ENCODE peak calls at places on chromosomes 16 and 17, in nine cellular contexts. One of them, this sample, is unnamed. For H3K36me3, the result is how much of the 10 kb centered on the place peaks cover.

GRCh38 chr16:56609463-56609921 is 1.1 kb downstream of the MT2A start:
- DNase-seq in pancreas: no peak
- DNase-seq in heart right ventricle: no peak
- DNase-seq in IMR-90: peak
- DNase-seq in lower lobe of right lung: peak
- DNase-seq in psoas muscle: peak
- DNase-seq in BJ: no peak
- DNase-seq in CD8-positive, alpha-beta T cell: peak
- DNase-seq in cardiac muscle cell: peak
- DNase-seq in this sample: no peak

GRCh38 chr17:40886090-40886489 is 1.0 kb upstream of the KRT20 start:
- DNase-seq in heart right ventricle: no peak
- DNase-seq in cardiac muscle cell: peak
- DNase-seq in CD8-positive, alpha-beta T cell: no peak
- DNase-seq in BJ: peak
- DNase-seq in psoas muscle: no peak
- DNase-seq in IMR-90: peak
- DNase-seq in pancreas: no peak
- DNase-seq in lower lobe of right lung: no peak
- DNase-seq in this sample: no peak

GRCh38 chr17:81365601-81366585 is 29.4 kb upstream of the BAHCC1 start:
- DNase-seq in BJ: no peak
- DNase-seq in lower lobe of right lung: peak
- DNase-seq in pancreas: peak
- DNase-seq in IMR-90: peak
- DNase-seq in CD8-positive, alpha-beta T cell: no peak
- DNase-seq in cardiac muscle cell: peak
- DNase-seq in psoas muscle: no peak
- DNase-seq in heart right ventricle: no peak
- DNase-seq in this sample: peak

GRCh38 chr16:19137201-19137601 is 23.4 kb downstream of the ITPRIPL2 start:
- DNase-seq in heart right ventricle: no peak
- DNase-seq in IMR-90: no peak
- DNase-seq in psoas muscle: no peak
- DNase-seq in BJ: no peak
- DNase-seq in lower lobe of right lung: no peak
- DNase-seq in CD8-positive, alpha-beta T cell: no peak
- DNase-seq in cardiac muscle cell: no peak
- DNase-seq in pancreas: no peak
- DNase-seq in this sample: no peak

GRCh38 chr16:70691223-70692129 is 5.6 kb upstream of the MTSS2 start:
- DNase-seq in heart right ventricle: peak
- DNase-seq in lower lobe of right lung: peak
- DNase-seq in BJ: peak
- DNase-seq in cardiac muscle cell: peak
- DNase-seq in IMR-90: peak
- DNase-seq in pancreas: no peak
- DNase-seq in CD8-positive, alpha-beta T cell: no peak
- DNase-seq in psoas muscle: peak
- DNase-seq in this sample: no peak

GRCh38 chr16:768428-768827 is 7.9 kb downstream of the MSLN start:
- DNase-seq in IMR-90: no peak
- DNase-seq in cardiac muscle cell: no peak
- DNase-seq in lower lobe of right lung: no peak
- DNase-seq in BJ: no peak
- DNase-seq in pancreas: no peak
- DNase-seq in psoas muscle: no peak
- DNase-seq in heart right ventricle: no peak
- DNase-seq in CD8-positive, alpha-beta T cell: no peak
- DNase-seq in this sample: no peak

GRCh38 chr17:66893382-66893781 is 58.5 kb downstream of the CACNG5 start:
- DNase-seq in pancreas: no peak
- DNase-seq in cardiac muscle cell: no peak
- DNase-seq in BJ: no peak
- DNase-seq in CD8-positive, alpha-beta T cell: no peak
- DNase-seq in heart right ventricle: no peak
- DNase-seq in psoas muscle: no peak
- DNase-seq in lower lobe of right lung: no peak
- DNase-seq in IMR-90: peak
- DNase-seq in this sample: no peak

GRCh38 chr17:37673386-37673785 is 30.1 kb upstream of the DDX52 start:
- DNase-seq in pancreas: no peak
- DNase-seq in BJ: no peak
- DNase-seq in lower lobe of right lung: no peak
- DNase-seq in CD8-positive, alpha-beta T cell: no peak
- DNase-seq in IMR-90: no peak
- DNase-seq in heart right ventricle: no peak
- DNase-seq in psoas muscle: no peak
- DNase-seq in cardiac muscle cell: no peak
- DNase-seq in this sample: no peak

GRCh38 chr16:76378020-76378419 is 100.8 kb downstream of the CNTNAP4 start:
- DNase-seq in lower lobe of right lung: no peak
- DNase-seq in BJ: no peak
- DNase-seq in IMR-90: no peak
- DNase-seq in cardiac muscle cell: no peak
- DNase-seq in psoas muscle: no peak
- DNase-seq in pancreas: no peak
- DNase-seq in CD8-positive, alpha-beta T cell: no peak
- DNase-seq in heart right ventricle: no peak
- DNase-seq in this sample: no peak

GRCh38 chr17:61149862-61150362 is 249.7 kb upstream of the TBX2 start:
- DNase-seq in IMR-90: no peak
- DNase-seq in psoas muscle: no peak
- DNase-seq in lower lobe of right lung: no peak
- DNase-seq in pancreas: no peak
- DNase-seq in heart right ventricle: no peak
- DNase-seq in CD8-positive, alpha-beta T cell: no peak
- DNase-seq in BJ: no peak
- DNase-seq in cardiac muscle cell: no peak
- DNase-seq in this sample: no peak

GRCh38 chr17:45131616-45132301 is 556 bp downstream of the PLCD3 start:
- DNase-seq in CD8-positive, alpha-beta T cell: no peak
- DNase-seq in heart right ventricle: peak
- DNase-seq in pancreas: peak
- DNase-seq in BJ: no peak
- DNase-seq in lower lobe of right lung: peak
- DNase-seq in psoas muscle: peak
- DNase-seq in IMR-90: no peak
- DNase-seq in cardiac muscle cell: peak
- DNase-seq in this sample: no peak

GRCh38 chr17:4582691-4583090 is 1.6 kb upstream of the SMTNL2 start:
- DNase-seq in psoas muscle: no peak
- DNase-seq in pancreas: no peak
- DNase-seq in CD8-positive, alpha-beta T cell: no peak
- DNase-seq in heart right ventricle: no peak
- DNase-seq in BJ: no peak
- DNase-seq in IMR-90: no peak
- DNase-seq in cardiac muscle cell: no peak
- DNase-seq in lower lobe of right lung: no peak
- DNase-seq in this sample: no peak

GRCh38 chr16:86508947-86509758 is 1.2 kb upstream of the FOXF1 start:
- DNase-seq in heart right ventricle: peak
- DNase-seq in CD8-positive, alpha-beta T cell: no peak
- DNase-seq in pancreas: peak
- DNase-seq in cardiac muscle cell: peak
- DNase-seq in lower lobe of right lung: no peak
- DNase-seq in psoas muscle: peak
- DNase-seq in BJ: no peak
- DNase-seq in IMR-90: peak
- DNase-seq in this sample: no peak

GRCh38 chr17:81931557-81932332 is 4.2 kb upstream of the MAFG start:
- DNase-seq in psoas muscle: no peak
- DNase-seq in heart right ventricle: no peak
- DNase-seq in lower lobe of right lung: no peak
- DNase-seq in CD8-positive, alpha-beta T cell: no peak
- DNase-seq in BJ: no peak
- DNase-seq in pancreas: no peak
- DNase-seq in IMR-90: no peak
- DNase-seq in cardiac muscle cell: no peak
- DNase-seq in this sample: no peak

GRCh38 chr17:71709974-71710373 is 410.8 kb upstream of the SOX9 start:
- DNase-seq in psoas muscle: no peak
- DNase-seq in cardiac muscle cell: no peak
- DNase-seq in CD8-positive, alpha-beta T cell: no peak
- DNase-seq in heart right ventricle: no peak
- DNase-seq in IMR-90: peak
- DNase-seq in BJ: peak
- DNase-seq in lower lobe of right lung: no peak
- DNase-seq in pancreas: no peak
- DNase-seq in this sample: no peak

GRCh38 chr16:46830417-46830901 is 521 bp downstream of the C16orf87 start:
- DNase-seq in CD8-positive, alpha-beta T cell: peak
- DNase-seq in lower lobe of right lung: peak
- DNase-seq in heart right ventricle: peak
- DNase-seq in cardiac muscle cell: peak
- DNase-seq in psoas muscle: peak
- DNase-seq in BJ: no peak
- DNase-seq in pancreas: peak
- DNase-seq in IMR-90: no peak
- DNase-seq in this sample: no peak

GRCh38 chr16:53511084-53511402 is 8.0 kb upstream of the AKTIP start:
- DNase-seq in IMR-90: no peak
- DNase-seq in heart right ventricle: no peak
- DNase-seq in CD8-positive, alpha-beta T cell: no peak
- DNase-seq in psoas muscle: no peak
- DNase-seq in cardiac muscle cell: no peak
- DNase-seq in lower lobe of right lung: no peak
- DNase-seq in pancreas: no peak
- DNase-seq in BJ: no peak
- DNase-seq in this sample: no peak

GRCh38 chr16:53511403-53512280 is 8.6 kb upstream of the AKTIP start:
- DNase-seq in heart right ventricle: no peak
- DNase-seq in lower lobe of right lung: no peak
- DNase-seq in psoas muscle: no peak
- DNase-seq in IMR-90: no peak
- DNase-seq in CD8-positive, alpha-beta T cell: no peak
- DNase-seq in BJ: no peak
- DNase-seq in pancreas: no peak
- DNase-seq in cardiac muscle cell: no peak
- DNase-seq in this sample: no peak

GRCh38 chr16:53509906-53510703 is 7.1 kb upstream of the AKTIP start:
- DNase-seq in CD8-positive, alpha-beta T cell: peak
- DNase-seq in psoas muscle: peak
- DNase-seq in heart right ventricle: peak
- DNase-seq in pancreas: no peak
- DNase-seq in lower lobe of right lung: peak
- DNase-seq in cardiac muscle cell: peak
- DNase-seq in IMR-90: peak
- DNase-seq in BJ: no peak
- DNase-seq in this sample: no peak

GRCh38 chr16:53507464-53508180 is 4.6 kb upstream of the AKTIP start:
- DNase-seq in BJ: no peak
- DNase-seq in psoas muscle: no peak
- DNase-seq in lower lobe of right lung: no peak
- DNase-seq in cardiac muscle cell: no peak
- DNase-seq in CD8-positive, alpha-beta T cell: no peak
- DNase-seq in IMR-90: no peak
- DNase-seq in heart right ventricle: no peak
- DNase-seq in pancreas: no peak
- DNase-seq in this sample: no peak

GRCh38 chr16:53510704-53511070 is 7.7 kb upstream of the AKTIP start:
- DNase-seq in lower lobe of right lung: no peak
- DNase-seq in cardiac muscle cell: no peak
- DNase-seq in psoas muscle: no peak
- DNase-seq in pancreas: no peak
- DNase-seq in CD8-positive, alpha-beta T cell: no peak
- DNase-seq in heart right ventricle: no peak
- DNase-seq in BJ: no peak
- DNase-seq in IMR-90: no peak
- DNase-seq in this sample: no peak
- TF ChIP-seq CTCF in lower lobe of right lung: no peak
- TF ChIP-seq CTCF in cardiac muscle cell: no peak
- TF ChIP-seq CTCF in psoas muscle: no peak
- TF ChIP-seq CTCF in pancreas: no peak
- TF ChIP-seq CTCF in CD8-positive, alpha-beta T cell: no peak
- TF ChIP-seq CTCF in heart right ventricle: no peak
- TF ChIP-seq CTCF in BJ: no peak
- TF ChIP-seq CTCF in IMR-90: no peak
- TF ChIP-seq CTCF in this sample: no peak

DNA sequence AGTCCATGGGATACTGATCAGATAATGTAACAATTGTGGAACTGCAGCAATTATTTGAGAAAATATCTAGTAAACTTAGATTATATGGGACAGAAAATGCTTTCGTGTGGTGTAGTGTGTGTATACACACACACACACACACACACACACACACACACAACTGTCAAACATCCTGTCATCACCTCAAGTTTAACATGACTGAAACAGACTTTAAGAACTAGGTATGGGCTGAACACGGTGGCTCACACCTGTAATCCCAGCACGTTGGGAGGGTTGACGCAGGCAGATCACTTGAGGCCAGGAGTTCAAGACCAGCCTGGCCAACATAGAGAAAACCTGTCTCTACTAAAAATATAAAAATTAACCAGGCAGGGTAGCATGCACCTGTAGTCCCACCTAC is 549 bp upstream of the EVI2A start:
- DNase-seq in heart right ventricle: no peak
- DNase-seq in psoas muscle: no peak
- DNase-seq in BJ: no peak
- DNase-seq in IMR-90: no peak
- DNase-seq in CD8-positive, alpha-beta T cell: peak
- DNase-seq in cardiac muscle cell: no peak
- DNase-seq in lower lobe of right lung: no peak
- DNase-seq in pancreas: no peak
- DNase-seq in this sample: no peak
- H3K4me3 ChIP-seq in heart right ventricle: peak
- H3K4me3 ChIP-seq in psoas muscle: no peak
- H3K4me3 ChIP-seq in BJ: no peak
- H3K4me3 ChIP-seq in IMR-90: no peak
- H3K4me3 ChIP-seq in CD8-positive, alpha-beta T cell: peak
- H3K4me3 ChIP-seq in cardiac muscle cell: no peak
- H3K4me3 ChIP-seq in lower lobe of right lung: no peak
- H3K4me3 ChIP-seq in pancreas: no peak
- H3K4me3 ChIP-seq in this sample: no peak

GRCh38 chr16:88809068-88809675 is 2.6 kb downstream of the APRT start:
- DNase-seq in heart right ventricle: no peak
- DNase-seq in cardiac muscle cell: no peak
- DNase-seq in lower lobe of right lung: no peak
- DNase-seq in pancreas: no peak
- DNase-seq in psoas muscle: no peak
- DNase-seq in IMR-90: no peak
- DNase-seq in BJ: no peak
- DNase-seq in CD8-positive, alpha-beta T cell: no peak
- DNase-seq in this sample: no peak
- H3K36me3 ChIP-seq in heart right ventricle: under half
- H3K36me3 ChIP-seq in cardiac muscle cell: under half
- H3K36me3 ChIP-seq in lower lobe of right lung: under half
- H3K36me3 ChIP-seq in pancreas: under half
- H3K36me3 ChIP-seq in psoas muscle: under half
- H3K36me3 ChIP-seq in IMR-90: under half
- H3K36me3 ChIP-seq in BJ: under half
- H3K36me3 ChIP-seq in CD8-positive, alpha-beta T cell: under half
- H3K36me3 ChIP-seq in this sample: under half

DNA sequence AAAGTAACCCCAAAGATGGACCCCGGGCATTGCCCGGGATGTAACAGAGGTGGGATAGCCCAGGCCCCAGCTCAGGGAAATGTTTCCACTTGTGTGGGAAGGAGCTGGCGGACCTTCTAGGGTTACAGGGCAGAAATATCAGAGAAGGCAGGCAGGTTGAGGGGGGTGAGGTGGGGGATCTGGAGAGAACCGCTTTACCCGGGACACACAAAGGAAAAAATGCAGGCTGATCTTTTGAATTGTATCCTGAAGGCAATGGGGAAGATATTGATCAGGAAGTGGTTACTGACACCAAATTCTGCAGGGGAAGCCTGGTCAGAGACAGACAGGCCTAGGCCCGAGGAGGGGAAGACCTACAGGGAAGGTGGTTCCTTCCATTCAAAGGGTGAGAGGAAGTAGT is 3.5 kb downstream of the SLC47A1 start:
- DNase-seq in psoas muscle: no peak
- DNase-seq in BJ: no peak
- DNase-seq in heart right ventricle: no peak
- DNase-seq in pancreas: no peak
- DNase-seq in cardiac muscle cell: no peak
- DNase-seq in lower lobe of right lung: no peak
- DNase-seq in CD8-positive, alpha-beta T cell: no peak
- DNase-seq in IMR-90: no peak
- DNase-seq in this sample: no peak
- TF ChIP-seq CTCF in psoas muscle: no peak
- TF ChIP-seq CTCF in BJ: no peak
- TF ChIP-seq CTCF in heart right ventricle: no peak
- TF ChIP-seq CTCF in pancreas: no peak
- TF ChIP-seq CTCF in cardiac muscle cell: no peak
- TF ChIP-seq CTCF in lower lobe of right lung: no peak
- TF ChIP-seq CTCF in CD8-positive, alpha-beta T cell: no peak
- TF ChIP-seq CTCF in IMR-90: no peak
- TF ChIP-seq CTCF in this sample: no peak